ENCODE peak calls at places on chromosome 22, in nine cellular contexts. U, B, Z, T, C, Y, E, N and P are unnamed samples.

GRCh38 chr22:46084943-46085830 is 65.1 kb upstream of the PPARA start:
- DNase-seq in U (no peak), B (no peak), Z (peak), T (no peak), C (no peak), Y (peak), E (no peak), N (peak), P (no peak)

GRCh38 chr22:36461665-36462474 is 19.6 kb downstream of the TXN2 start:
- DNase-seq in U (no peak), B (no peak), Z (peak), T (no peak), C (no peak), Y (no peak), E (no peak), N (peak), P (no peak)

GRCh38 chr22:49487950-49488349 is 339.7 kb downstream of the BRD1 start:
- DNase-seq in U (no peak), B (no peak), Z (no peak), T (no peak), C (no peak), Y (no peak), E (no peak), N (no peak), P (no peak)

GRCh38 chr22:35175392-35175791 is 81.9 kb upstream of the HMGXB4 start:
- DNase-seq in U (no peak), B (no peak), Z (no peak), T (no peak), C (no peak), Y (no peak), E (no peak), N (no peak), P (no peak)

GRCh38 chr22:46462726-46463371 is 74.6 kb downstream of the CELSR1 start:
- DNase-seq in U (no peak), B (no peak), Z (peak), T (no peak), C (no peak), Y (peak), E (no peak), N (no peak), P (no peak)

GRCh38 chr22:37632174-37633081 is 7.0 kb upstream of the SH3BP1 start:
- DNase-seq in U (no peak), B (peak), Z (no peak), T (no peak), C (no peak), Y (no peak), E (peak), N (no peak), P (no peak)

GRCh38 chr22:23057331-23057730 is 13.0 kb upstream of the GNAZ start:
- DNase-seq in U (no peak), B (no peak), Z (no peak), T (no peak), C (no peak), Y (no peak), E (peak), N (no peak), P (no peak)

GRCh38 chr22:39518996-39519680 is 1.2 kb upstream of the ATF4 start:
- DNase-seq in U (no peak), B (no peak), Z (no peak), T (no peak), C (no peak), Y (no peak), E (no peak), N (peak), P (peak)

GRCh38 chr22:49916851-49917250 is 1.4 kb downstream of the ALG12 start:
- DNase-seq in U (no peak), B (no peak), Z (no peak), T (no peak), C (no peak), Y (no peak), E (no peak), N (no peak), P (no peak)

GRCh38 chr22:45983797-45984196 is 6.8 kb upstream of the WNT7B start:
- DNase-seq in U (no peak), B (no peak), Z (no peak), T (no peak), C (no peak), Y (no peak), E (no peak), N (no peak), P (no peak)

GRCh38 chr22:49780281-49780991 is 47.2 kb downstream of the BRD1 start:
- DNase-seq in U (no peak), B (no peak), Z (no peak), T (no peak), C (no peak), Y (no peak), E (no peak), N (no peak), P (no peak)

GRCh38 chr22:28297504-28297903 is 378.4 kb upstream of the PITPNB start:
- DNase-seq in U (no peak), B (peak), Z (no peak), T (no peak), C (no peak), Y (no peak), E (peak), N (no peak), P (peak)

GRCh38 chr22:48864748-48865147 is 962.9 kb downstream of the BRD1 start:
- DNase-seq in U (no peak), B (no peak), Z (no peak), T (no peak), C (no peak), Y (no peak), E (no peak), N (no peak), P (no peak)

GRCh38 chr22:36963302-36963701 is 49.9 kb downstream of the CSF2RB start:
- DNase-seq in U (no peak), B (no peak), Z (no peak), T (no peak), C (no peak), Y (no peak), E (no peak), N (no peak), P (no peak)

GRCh38 chr22:37186228-37186996 is 1.6 kb downstream of the C1QTNF6 start:
- DNase-seq in U (no peak), B (peak), Z (peak), T (no peak), C (peak), Y (peak), E (peak), N (peak), P (peak)

GRCh38 chr22:32796865-32797573 is 4.5 kb upstream of the TIMP3 start:
- DNase-seq in U (peak), B (peak), Z (peak), T (peak), C (peak), Y (peak), E (peak), N (peak), P (peak)

GRCh38 chr22:36362819-36363377 is 24.9 kb downstream of the MYH9 start:
- DNase-seq in U (no peak), B (no peak), Z (peak), T (no peak), C (no peak), Y (no peak), E (no peak), N (no peak), P (no peak)

GRCh38 chr22:48665286-48666010 is 1162.2 kb downstream of the BRD1 start:
- DNase-seq in U (no peak), B (no peak), Z (no peak), T (no peak), C (no peak), Y (peak), E (no peak), N (no peak), P (no peak)

GRCh38 chr22:29691636-29692326 is 28.0 kb upstream of the CABP7 start:
- DNase-seq in U (no peak), B (no peak), Z (no peak), T (no peak), C (no peak), Y (no peak), E (no peak), N (no peak), P (no peak)

GRCh38 chr22:36194971-36195370 is 6.6 kb downstream of the APOL4 start:
- DNase-seq in U (peak), B (peak), Z (peak), T (peak), C (peak), Y (peak), E (peak), N (peak), P (peak)

GRCh38 chr22:22812031-22812905 is 75.3 kb upstream of the IGLL5 start:
- DNase-seq in U (no peak), B (no peak), Z (no peak), T (no peak), C (no peak), Y (no peak), E (no peak), N (no peak), P (peak)

GRCh38 chr22:37633693-37634504 is 5.6 kb upstream of the SH3BP1 start:
- DNase-seq in U (peak), B (peak), Z (peak), T (peak), C (peak), Y (peak), E (peak), N (peak), P (peak)

GRCh38 chr22:49101873-49102272 is 725.8 kb downstream of the BRD1 start:
- DNase-seq in U (no peak), B (no peak), Z (no peak), T (no peak), C (no peak), Y (no peak), E (no peak), N (no peak), P (no peak)

GRCh38 chr22:21567456-21568206 is at the start of gene UBE2L3:
- DNase-seq in U (peak), B (peak), Z (peak), T (peak), C (peak), Y (no peak), E (peak), N (peak), P (peak)

GRCh38 chr22:40001800-40002577 is 7.2 kb downstream of the FAM83F start:
- DNase-seq in U (no peak), B (no peak), Z (peak), T (no peak), C (no peak), Y (no peak), E (no peak), N (no peak), P (no peak)

GRCh38 chr22:41175546-41175945 is 29.6 kb upstream of the L3MBTL2 start:
- DNase-seq in U (no peak), B (no peak), Z (no peak), T (no peak), C (no peak), Y (no peak), E (no peak), N (no peak), P (no peak)

GRCh38 chr22:48258841-48259240 is 1496.4 kb downstream of the TBC1D22A start:
- DNase-seq in U (no peak), B (no peak), Z (no peak), T (no peak), C (no peak), Y (no peak), E (no peak), N (no peak), P (no peak)

GRCh38 chr22:23767673-23768548 is at the start of gene CHCHD10:
- DNase-seq in U (peak), B (peak), Z (peak), T (peak), C (peak), Y (no peak), E (peak), N (peak), P (peak)